ENCODE peak calls at places on chromosomes 11 and 22, in nine cellular contexts. G, H, U, Q, N, Y, V, O and L are unnamed samples.

GRCh38 chr11:85809881-85810280 is 1.1 kb downstream of the SYTL2 start:
- DNase-seq in G (no peak), H (no peak), U (peak), Q (no peak), N (peak), Y (no peak), V (no peak), O (no peak), L (peak)

GRCh38 chr11:112771847-112772246 is 189.4 kb upstream of the NCAM1 start:
- DNase-seq in G (no peak), H (no peak), U (no peak), Q (no peak), N (no peak), Y (no peak), V (no peak), O (no peak), L (no peak)

GRCh38 chr11:35272391-35272821 is 133.4 kb downstream of the CD44 start:
- DNase-seq in G (peak), H (no peak), U (peak), Q (no peak), N (no peak), Y (peak), V (peak), O (no peak), L (no peak)

GRCh38 chr11:102620858-102621561 is 4.1 kb downstream of the MMP20 start:
- DNase-seq in G (no peak), H (no peak), U (no peak), Q (no peak), N (peak), Y (no peak), V (no peak), O (peak), L (peak)

GRCh38 chr11:114316980-114317675 is 20.9 kb downstream of the NNMT start:
- DNase-seq in G (no peak), H (no peak), U (no peak), Q (no peak), N (no peak), Y (no peak), V (no peak), O (no peak), L (no peak)

GRCh38 chr11:93720522-93720921 is 20.8 kb downstream of the TAF1D start:
- DNase-seq in G (no peak), H (no peak), U (no peak), Q (no peak), N (no peak), Y (no peak), V (no peak), O (no peak), L (no peak)

GRCh38 chr11:126352934-126353801 is 2.3 kb upstream of the ST3GAL4 start:
- DNase-seq in G (no peak), H (no peak), U (peak), Q (no peak), N (peak), Y (no peak), V (no peak), O (peak), L (peak)

GRCh38 chr11:74783241-74783871 is 34.7 kb downstream of the RNF169 start:
- DNase-seq in G (no peak), H (no peak), U (no peak), Q (no peak), N (no peak), Y (no peak), V (peak), O (peak), L (peak)

GRCh38 chr11:95515379-95515778 is 274.2 kb downstream of the FAM76B start:
- DNase-seq in G (no peak), H (no peak), U (no peak), Q (no peak), N (no peak), Y (no peak), V (no peak), O (peak), L (no peak)

GRCh38 chr11:116888884-116889549 is 51.6 kb upstream of the APOA1 start:
- DNase-seq in G (no peak), H (no peak), U (no peak), Q (no peak), N (no peak), Y (no peak), V (no peak), O (no peak), L (no peak)

GRCh38 chr11:76806131-76806530 is 23.0 kb downstream of the TSKU start:
- DNase-seq in G (no peak), H (no peak), U (no peak), Q (no peak), N (peak), Y (peak), V (no peak), O (no peak), L (no peak)

GRCh38 chr22:26398741-26399153 is 30.3 kb upstream of the ASPHD2 start:
- DNase-seq in G (no peak), H (peak), U (peak), Q (peak), N (peak), Y (peak), V (peak), O (peak), L (peak)

GRCh38 chr22:44587004-44587793 is 89.2 kb upstream of the RTL6 start:
- DNase-seq in G (no peak), H (no peak), U (no peak), Q (no peak), N (peak), Y (no peak), V (no peak), O (peak), L (no peak)

GRCh38 chr11:21658654-21659193 is 534.2 kb upstream of the ANO5 start:
- DNase-seq in G (no peak), H (no peak), U (no peak), Q (no peak), N (no peak), Y (no peak), V (no peak), O (no peak), L (no peak)

GRCh38 chr11:119578466-119579220 is 150.4 kb downstream of the NECTIN1 start:
- DNase-seq in G (no peak), H (no peak), U (no peak), Q (no peak), N (no peak), Y (no peak), V (no peak), O (no peak), L (no peak)

GRCh38 chr11:11504071-11504470 is 117.7 kb downstream of the GALNT18 start:
- DNase-seq in G (no peak), H (no peak), U (no peak), Q (no peak), N (no peak), Y (no peak), V (no peak), O (no peak), L (no peak)

GRCh38 chr22:36874309-36874696 is 13.5 kb downstream of the NCF4 start:
- DNase-seq in G (no peak), H (no peak), U (no peak), Q (no peak), N (no peak), Y (no peak), V (no peak), O (no peak), L (no peak)

GRCh38 chr11:76783901-76784813 is 1.0 kb downstream of the TSKU start:
- DNase-seq in G (no peak), H (peak), U (no peak), Q (no peak), N (peak), Y (no peak), V (no peak), O (peak), L (peak)

GRCh38 chr22:46043816-46044717 is 67.1 kb upstream of the WNT7B start:
- DNase-seq in G (no peak), H (no peak), U (no peak), Q (no peak), N (peak), Y (peak), V (peak), O (no peak), L (no peak)

GRCh38 chr11:119134389-119134978 is 13.1 kb downstream of the HINFP start:
- DNase-seq in G (no peak), H (no peak), U (no peak), Q (no peak), N (peak), Y (no peak), V (no peak), O (no peak), L (no peak)

GRCh38 chr11:123742334-123742733 is 874 bp upstream of the ZNF202 start:
- DNase-seq in G (no peak), H (peak), U (no peak), Q (no peak), N (no peak), Y (no peak), V (no peak), O (no peak), L (no peak)

GRCh38 chr11:8814923-8815240 is 96.1 kb upstream of the AKIP1 start:
- DNase-seq in G (no peak), H (no peak), U (no peak), Q (no peak), N (no peak), Y (no peak), V (no peak), O (no peak), L (no peak)

GRCh38 chr11:57476223-57476882 is 16.0 kb downstream of the RTN4RL2 start:
- DNase-seq in G (peak), H (no peak), U (peak), Q (no peak), N (peak), Y (peak), V (peak), O (no peak), L (no peak)

GRCh38 chr22:47944941-47945340 is 1182.5 kb downstream of the TBC1D22A start:
- DNase-seq in G (no peak), H (no peak), U (no peak), Q (no peak), N (no peak), Y (no peak), V (no peak), O (no peak), L (no peak)

GRCh38 chr11:127454856-127455255 is 454.3 kb upstream of the KIRREL3 start:
- DNase-seq in G (no peak), H (no peak), U (no peak), Q (no peak), N (no peak), Y (no peak), V (no peak), O (no peak), L (peak)

GRCh38 chr11:3635641-3636375 is 6.0 kb downstream of the ART5 start:
- DNase-seq in G (no peak), H (no peak), U (no peak), Q (no peak), N (no peak), Y (no peak), V (no peak), O (no peak), L (no peak)

GRCh38 chr22:23471698-23472097 is 108.4 kb downstream of the IGLL1 start:
- DNase-seq in G (no peak), H (no peak), U (no peak), Q (no peak), N (no peak), Y (no peak), V (no peak), O (no peak), L (no peak)

GRCh38 chr11:43789700-43790443 is 90.8 kb upstream of the ALKBH3 start:
- DNase-seq in G (no peak), H (no peak), U (no peak), Q (no peak), N (no peak), Y (no peak), V (no peak), O (peak), L (peak)

GRCh38 chr11:2289350-2289749 is 12.4 kb downstream of the C11orf21 start:
- DNase-seq in G (no peak), H (no peak), U (no peak), Q (no peak), N (no peak), Y (peak), V (no peak), O (no peak), L (no peak)

GRCh38 chr22:26360169-26360885 is 68.7 kb upstream of the ASPHD2 start:
- DNase-seq in G (peak), H (peak), U (peak), Q (peak), N (peak), Y (peak), V (peak), O (peak), L (peak)

GRCh38 chr11:3014943-3015342 is 22.8 kb upstream of the NAP1L4 start:
- DNase-seq in G (no peak), H (no peak), U (no peak), Q (no peak), N (no peak), Y (no peak), V (no peak), O (no peak), L (no peak)

GRCh38 chr11:59528741-59529140 is 17.4 kb downstream of the OR4D9 start:
- DNase-seq in G (no peak), H (no peak), U (no peak), Q (no peak), N (no peak), Y (no peak), V (no peak), O (no peak), L (no peak)

GRCh38 chr22:40920526-40920925 is 30.7 kb upstream of the RBX1 start:
- DNase-seq in G (no peak), H (no peak), U (no peak), Q (no peak), N (no peak), Y (no peak), V (no peak), O (peak), L (no peak)

GRCh38 chr11:75541301-75541929 is 15.7 kb upstream of the GDPD5 start:
- DNase-seq in G (no peak), H (no peak), U (no peak), Q (no peak), N (no peak), Y (no peak), V (no peak), O (no peak), L (no peak)

GRCh38 chr11:45658292-45658991 is 7.0 kb downstream of the CHST1 start:
- DNase-seq in G (no peak), H (no peak), U (no peak), Q (no peak), N (peak), Y (no peak), V (no peak), O (peak), L (peak)

GRCh38 chr11:1138053-1138452 is 19.7 kb upstream of the MUC5AC start:
- DNase-seq in G (no peak), H (no peak), U (no peak), Q (no peak), N (no peak), Y (peak), V (no peak), O (peak), L (no peak)

GRCh38 chr22:50219800-50220602 is 19.2 kb downstream of the SELENOO start:
- DNase-seq in G (no peak), H (no peak), U (no peak), Q (no peak), N (peak), Y (no peak), V (no peak), O (no peak), L (no peak)